ENCODE peak calls at places on chromosome 18, in ten cellular contexts. J, G, E, B, X, U, C, H, P and V are unnamed samples.

GRCh38 chr18:54671291-54671881 is 80.3 kb downstream of the DYNAP start:
- DNase-seq in U (no peak), H (no peak), P (no peak), E (peak; percentile 10), J (no peak), X (no peak), C (peak; percentile 39), B (peak; percentile 19), G (no peak), V (no peak)

GRCh38 chr18:14221689-14222088 is 89.5 kb upstream of the ZNF519 start:
- DNase-seq in X (no peak), P (no peak), C (peak; percentile 4), H (no peak), B (no peak), J (no peak), U (no peak), G (no peak), E (no peak), V (no peak)

GRCh38 chr18:33051397-33051796 is 278.6 kb upstream of the KLHL14 start:
- DNase-seq in E (no peak), J (no peak), C (no peak), P (peak; percentile 59), H (no peak), U (no peak), B (peak; percentile 12), G (no peak), X (no peak), V (no peak)

GRCh38 chr18:62938451-62938850 is 223.1 kb downstream of the PHLPP1 start:
- DNase-seq in E (no peak), P (no peak), U (no peak), C (no peak), X (no peak), H (no peak), G (no peak), J (no peak), B (no peak), V (no peak)

GRCh38 chr18:39841133-39842041 is 2113.6 kb upstream of the PIK3C3 start:
- DNase-seq in H (no peak), J (peak; percentile 73), U (peak; percentile 45), E (peak; percentile 28), G (no peak), B (peak; percentile 60), C (peak; percentile 84), X (peak; percentile 78), P (peak; percentile 27), V (peak; percentile 41)

GRCh38 chr18:62899534-62899933 is 184.2 kb downstream of the PHLPP1 start:
- DNase-seq in B (no peak), H (no peak), J (no peak), P (no peak), U (no peak), G (no peak), X (no peak), E (no peak), C (no peak), V (no peak)

GRCh38 chr18:36481201-36481657 is 183.7 kb downstream of the FHOD3 start:
- DNase-seq in H (no peak), C (no peak), U (no peak), B (no peak), X (no peak), P (no peak), E (no peak), J (peak; percentile 38), G (no peak), V (no peak)

GRCh38 chr18:12911025-12911927 is 27.2 kb upstream of the PTPN2 start:
- DNase-seq in H (no peak), C (no peak), E (no peak), J (peak; percentile 52), B (no peak), U (peak; percentile 26), X (no peak), G (no peak), P (no peak), V (peak; percentile 35)

GRCh38 chr18:57621252-57621607 is 406 bp downstream of the NARS1 start:
- DNase-seq in E (no peak), C (peak; percentile 60), U (no peak), H (no peak), X (no peak), B (no peak), P (peak; percentile 28), G (no peak), J (no peak), V (no peak)

GRCh38 chr18:21359746-21360145 is 117.7 kb downstream of the GREB1L start:
- DNase-seq in J (no peak), X (no peak), U (no peak), P (no peak), H (no peak), E (no peak), C (no peak), G (no peak), B (no peak), V (no peak)

DNA sequence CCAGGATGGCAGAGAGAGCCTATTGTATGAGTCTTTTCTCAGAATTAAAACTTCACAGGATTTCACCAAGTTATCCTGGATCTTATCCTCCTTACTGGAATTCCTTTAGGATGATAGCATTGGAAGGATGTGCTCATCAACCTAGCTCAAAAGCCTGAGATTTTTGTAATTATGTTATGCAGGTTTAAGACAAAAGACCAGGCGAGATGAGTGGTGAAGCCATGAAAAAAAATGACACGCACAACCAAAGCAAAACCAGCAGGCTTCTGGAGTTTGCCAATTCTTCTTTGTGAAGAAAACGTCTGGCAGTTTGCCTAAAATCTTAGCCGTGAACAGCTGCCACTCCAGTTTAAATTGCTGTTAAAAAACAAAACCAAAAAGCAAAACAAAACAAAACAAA is 383.7 kb upstream of the SMIM21 start:
- DNase-seq in B (no peak), X (no peak), C (no peak), U (no peak), E (no peak), H (no peak), P (no peak), G (no peak), J (no peak), V (no peak)
- TF ChIP-seq EP300 in B (no peak), X (no peak), C (no peak), U (no peak), E (no peak), H (no peak), P (no peak), G (no peak), J (no peak), V (no peak)

DNA sequence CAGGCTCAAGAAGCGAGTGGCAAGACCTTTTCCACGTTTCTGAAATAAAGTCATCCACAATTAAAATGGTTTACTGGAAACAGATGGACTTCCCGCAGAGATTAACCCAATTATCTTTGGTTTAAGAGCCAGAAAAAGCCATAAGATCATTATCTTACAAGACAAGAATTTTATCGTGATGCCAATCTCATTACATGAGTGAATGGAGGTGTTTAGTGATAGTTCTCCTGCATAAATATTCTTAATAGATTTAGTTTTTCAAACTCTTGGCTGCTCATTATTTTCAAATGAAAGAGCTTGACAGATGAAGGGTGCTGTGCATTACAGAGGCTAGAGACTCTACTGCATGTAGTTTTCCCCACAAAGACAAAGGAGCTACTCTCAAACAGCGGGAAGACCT is 1028.4 kb upstream of the PIK3C3 start:
- DNase-seq in P (no peak), H (no peak), B (no peak), U (no peak), J (no peak), X (no peak), C (peak; percentile 26), G (no peak), E (no peak), V (no peak)
- TF ChIP-seq EP300 in P (no peak), H (no peak), B (no peak), U (no peak), J (no peak), X (no peak), C (peak; percentile 93), G (no peak), E (no peak), V (no peak)

GRCh38 chr18:8778386-8778785 is 73.0 kb downstream of the MTCL1 start:
- DNase-seq in B (no peak), H (no peak), J (no peak), U (no peak), C (no peak), P (no peak), E (no peak), G (no peak), X (no peak), V (no peak)
- TF ChIP-seq EP300 in B (no peak), H (no peak), J (no peak), U (no peak), C (no peak), P (no peak), E (no peak), G (no peak), X (no peak), V (no peak)

DNA sequence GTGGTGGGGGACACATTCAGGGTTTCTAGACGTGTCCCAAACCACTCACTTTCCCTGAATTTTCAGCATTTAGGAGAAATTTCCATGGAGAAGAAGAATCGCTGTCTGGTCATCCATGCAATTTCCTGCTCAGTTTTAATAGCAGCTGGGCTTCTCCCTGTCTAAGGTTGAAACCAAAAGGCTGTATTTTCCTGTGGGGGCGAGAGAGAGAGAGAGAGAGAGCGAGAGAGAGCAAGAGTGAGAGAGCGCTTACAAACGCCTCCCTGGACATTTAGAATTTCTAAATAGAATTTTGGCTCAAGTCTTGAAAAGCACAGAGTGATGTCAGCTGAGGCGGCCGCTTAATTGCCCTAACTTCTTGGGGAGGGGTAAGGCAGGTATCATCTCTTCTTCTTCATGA is 110.8 kb downstream of the SETBP1 start:
- DNase-seq in B (no peak), H (no peak), U (no peak), E (no peak), G (no peak), X (no peak), J (no peak), P (no peak), C (no peak), V (no peak)
- TF ChIP-seq EP300 in B (no peak), H (no peak), U (no peak), E (no peak), G (no peak), X (no peak), J (no peak), P (no peak), C (no peak), V (no peak)

GRCh38 chr18:79781331-79781941 is 16.3 kb upstream of the KCNG2 start:
- DNase-seq in B (peak; percentile 19), H (no peak), P (peak; percentile 57), J (no peak), X (peak; percentile 43), C (peak; percentile 14), U (no peak), G (no peak), E (no peak), V (peak; percentile 5)
- TF ChIP-seq EP300 in B (no peak), H (no peak), P (no peak), J (no peak), X (no peak), C (no peak), U (no peak), G (no peak), E (no peak), V (no peak)